ENCODE peak calls at places on chromosome 22, in nine cellular contexts. K, F, I, M, L, A, W, T and Q are unnamed samples.

GRCh38 chr22:26949193-26949592 is 291.8 kb downstream of the MIAT start:
- DNase-seq in K (peak; percentile 9), F (no peak), I (no peak), M (peak; percentile 37), L (no peak), A (no peak), W (no peak), T (no peak), Q (no peak)

GRCh38 chr22:47205081-47205491 is 442.6 kb downstream of the TBC1D22A start:
- DNase-seq in K (no peak), F (no peak), I (no peak), M (no peak), L (peak; percentile 39), A (no peak), W (peak; percentile 2), T (no peak), Q (no peak)

GRCh38 chr22:49972163-49973017 is 11.8 kb downstream of the PIM3 start:
- DNase-seq in K (no peak), F (no peak), I (peak; percentile 16), M (peak; percentile 62), L (peak; percentile 73), A (no peak), W (peak; percentile 7), T (no peak), Q (no peak)

GRCh38 chr22:45009881-45010531 is at the start of gene PHF21B:
- DNase-seq in K (peak; percentile 17), F (no peak), I (peak; percentile 60), M (peak; percentile 49), L (no peak), A (no peak), W (peak; percentile 45), T (no peak), Q (no peak)

GRCh38 chr22:47629791-47630655 is 867.6 kb downstream of the TBC1D22A start:
- DNase-seq in K (no peak), F (no peak), I (no peak), M (no peak), L (no peak), A (no peak), W (no peak), T (no peak), Q (no peak)

GRCh38 chr22:35959121-35959800 is 69.4 kb downstream of the RBFOX2 start:
- DNase-seq in K (no peak), F (no peak), I (no peak), M (no peak), L (no peak), A (no peak), W (no peak), T (no peak), Q (no peak)

GRCh38 chr22:19597399-19597735 is 73.2 kb upstream of the CLDN5 start:
- DNase-seq in K (peak; percentile 13), F (peak; percentile 3), I (no peak), M (peak; percentile 55), L (no peak), A (no peak), W (no peak), T (no peak), Q (peak; percentile 13)

GRCh38 chr22:30486118-30486517 is 14.3 kb upstream of the SEC14L3 start:
- DNase-seq in K (no peak), F (no peak), I (no peak), M (no peak), L (no peak), A (no peak), W (no peak), T (no peak), Q (no peak)

GRCh38 chr22:17920145-17920605 is 104.2 kb downstream of the MICAL3 start:
- DNase-seq in K (peak; percentile 55), F (no peak), I (peak; percentile 76), M (peak; percentile 7), L (peak; percentile 91), A (no peak), W (no peak), T (no peak), Q (no peak)

GRCh38 chr22:49964493-49965290 is 4.1 kb downstream of the PIM3 start:
- DNase-seq in K (no peak), F (no peak), I (peak; percentile 21), M (peak; percentile 33), L (peak; percentile 72), A (no peak), W (peak; percentile 8), T (no peak), Q (no peak)

GRCh38 chr22:50008151-50009040 is 4.2 kb downstream of the IL17REL start:
- DNase-seq in K (no peak), F (no peak), I (peak; percentile 8), M (no peak), L (peak; percentile 47), A (no peak), W (no peak), T (no peak), Q (no peak)